ENCODE peak calls at places on chromosomes 5 and 9, in four cellular contexts. Y, J, T and E are unnamed samples. For H3K4me1, the result is how much of the 10 kb centered on the place peaks cover.

GRCh38 chr9:131727795-131728545 is 11.9 kb downstream of the RAPGEF1 start:
- DNase-seq in Y (no peak), J (no peak), T (no peak), E (no peak)

GRCh38 chr5:34022131-34022705 is 14.4 kb upstream of the AMACR start:
- DNase-seq in Y (no peak), J (no peak), T (no peak), E (no peak)

GRCh38 chr9:134597957-134598883 is 43.4 kb upstream of the COL5A1 start:
- DNase-seq in Y (no peak), J (no peak), T (no peak), E (no peak)

GRCh38 chr9:126621056-126621918 is 7.6 kb downstream of the LMX1B start:
- DNase-seq in Y (no peak), J (no peak), T (no peak), E (no peak)

GRCh38 chr5:100853582-100853981 is 49.5 kb downstream of the ST8SIA4 start:
- DNase-seq in Y (no peak), J (no peak), T (no peak), E (no peak)

GRCh38 chr5:74063821-74064598 is 438.0 kb downstream of the ARHGEF28 start:
- DNase-seq in Y (no peak), J (no peak), T (no peak), E (no peak)

GRCh38 chr9:112180387-112180881 is 5.3 kb upstream of the SUSD1 start:
- DNase-seq in Y (peak), J (no peak), T (no peak), E (no peak)

GRCh38 chr5:178439411-178440162 is 150.6 kb downstream of the COL23A1 start:
- DNase-seq in Y (no peak), J (no peak), T (no peak), E (no peak)

GRCh38 chr9:744790-745456 is 96.6 kb upstream of the DMRT1 start:
- DNase-seq in Y (no peak), J (no peak), T (peak), E (no peak)

GRCh38 chr9:137816531-137817235 is 60.9 kb upstream of the CACNA1B start:
- DNase-seq in Y (no peak), J (no peak), T (no peak), E (no peak)

GRCh38 chr5:137260820-137261541 is 238.1 kb downstream of the SPOCK1 start:
- DNase-seq in Y (no peak), J (no peak), T (no peak), E (no peak)

GRCh38 chr5:127029513-127030258 is 672 bp downstream of the MARCHF3 start:
- DNase-seq in Y (peak), J (peak), T (peak), E (no peak)

GRCh38 chr5:180343846-180344327 is 9.2 kb downstream of the GFPT2 start:
- DNase-seq in Y (no peak), J (no peak), T (peak), E (no peak)

GRCh38 chr9:93978498-93978897 is 23.3 kb upstream of the BARX1 start:
- DNase-seq in Y (no peak), J (no peak), T (no peak), E (no peak)

GRCh38 chr9:20593551-20593950 is 28.7 kb downstream of the MLLT3 start:
- DNase-seq in Y (no peak), J (no peak), T (no peak), E (no peak)

GRCh38 chr5:160516696-160517530 is 95.3 kb downstream of the PTTG1 start:
- DNase-seq in Y (no peak), J (no peak), T (no peak), E (no peak)

GRCh38 chr5:168300377-168301182 is 9.1 kb downstream of the WWC1 start:
- DNase-seq in Y (no peak), J (no peak), T (no peak), E (no peak)

GRCh38 chr5:85466423-85466822 is 1081.7 kb upstream of the EDIL3 start:
- DNase-seq in Y (no peak), J (no peak), T (no peak), E (no peak)

GRCh38 chr9:37967272-37967581 is 63.3 kb upstream of the SLC25A51 start:
- DNase-seq in Y (no peak), J (no peak), T (no peak), E (no peak)
- H3K4me1 ChIP-seq in Y (under half), J (under half), T (under half), E (half or more)

DNA sequence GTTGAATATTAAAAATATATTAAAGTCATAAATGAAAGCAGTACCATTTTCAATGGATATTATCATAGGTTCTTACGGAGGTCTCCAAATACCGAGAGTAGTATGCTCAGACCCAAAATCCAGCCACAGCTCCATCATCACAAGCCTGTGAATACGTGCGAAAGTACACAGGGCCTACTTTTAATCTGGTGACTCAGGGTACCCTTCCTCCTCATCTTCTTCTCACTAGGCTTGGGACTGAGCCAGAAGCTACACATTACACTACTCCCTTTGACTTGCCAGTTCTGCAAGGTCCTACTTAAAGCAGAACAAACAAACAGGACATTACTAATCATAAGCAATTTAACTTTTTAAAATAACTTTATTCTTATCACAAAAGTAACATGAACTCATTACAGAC is 7.6 kb upstream of the RIC1 start:
- DNase-seq in Y (no peak), J (no peak), T (no peak), E (peak)
- H3K4me1 ChIP-seq in Y (under half), J (under half), T (under half), E (half or more)

DNA sequence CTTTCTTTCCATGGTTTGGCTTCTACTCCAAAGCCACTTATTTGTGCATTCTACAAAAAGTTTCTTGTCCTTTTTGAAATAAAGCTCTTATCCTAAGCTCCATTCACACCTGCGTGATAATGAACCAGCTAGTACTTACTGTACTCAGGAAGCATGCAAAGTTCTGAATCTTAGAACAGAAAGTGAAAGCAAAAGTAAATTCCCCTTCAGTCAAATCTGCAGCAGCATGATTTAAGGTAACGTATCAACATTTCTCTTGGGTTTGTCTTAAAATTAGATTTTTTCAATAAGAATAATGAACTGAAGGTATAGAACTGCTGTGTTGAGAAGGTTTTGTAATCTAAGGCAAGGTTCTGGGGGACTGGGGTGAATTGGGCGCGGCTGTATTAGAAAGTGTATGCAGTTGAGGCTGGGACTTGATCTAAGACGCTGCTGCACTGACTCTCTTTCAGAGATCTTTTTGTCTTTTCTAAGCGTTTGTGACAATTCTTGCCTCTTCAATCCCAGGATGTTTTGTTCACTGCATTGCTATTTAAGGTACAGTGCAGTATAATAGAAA is at the start of gene ERAP2:
- DNase-seq in Y (peak), J (no peak), T (no peak), E (no peak)
- H3K4me1 ChIP-seq in Y (under half), J (under half), T (under half), E (under half)

GRCh38 chr5:131281868-131282234 is 18.0 kb downstream of the CDC42SE2 start:
- DNase-seq in Y (no peak), J (no peak), T (no peak), E (no peak)
- H3K4me1 ChIP-seq in Y (under half), J (under half), T (under half), E (under half)

GRCh38 chr9:104864675-104865104 is 63.3 kb downstream of the ABCA1 start:
- DNase-seq in Y (no peak), J (no peak), T (no peak), E (no peak)
- H3K4me1 ChIP-seq in Y (under half), J (under half), T (under half), E (under half)

DNA sequence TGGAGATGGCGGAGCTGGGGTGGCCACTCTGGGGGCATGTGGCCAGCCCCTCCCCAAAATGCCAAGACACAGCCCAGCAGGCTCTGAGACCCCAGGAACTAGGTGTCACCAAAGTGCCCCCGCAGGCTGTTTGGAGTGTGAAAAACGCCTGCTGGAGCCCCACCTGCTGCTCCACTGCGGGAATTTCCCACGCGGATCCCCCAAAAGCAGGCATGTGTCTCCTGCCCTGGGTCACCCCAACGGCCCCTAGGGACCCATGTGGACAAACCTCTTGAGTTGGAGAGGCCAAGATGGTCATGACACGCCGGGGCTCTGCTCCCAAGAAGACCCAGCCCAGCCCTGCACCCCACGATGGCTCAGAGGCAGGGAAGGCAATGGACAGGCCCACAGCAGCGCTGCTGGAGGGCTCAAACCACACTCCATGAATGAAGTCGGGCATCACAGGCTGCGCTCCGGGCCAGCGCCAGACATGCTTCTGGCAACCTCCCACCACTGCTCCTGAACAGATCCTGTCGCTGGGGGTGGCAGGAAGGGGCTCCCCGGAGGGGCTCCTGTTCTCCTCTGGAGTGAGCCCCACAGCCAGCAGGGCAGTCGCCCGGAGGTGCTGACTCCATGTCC is 15.3 kb downstream of the NOTCH1 start:
- DNase-seq in Y (no peak), J (no peak), T (no peak), E (no peak)
- H3K4me1 ChIP-seq in Y (under half), J (under half), T (half or more), E (under half)

GRCh38 chr5:135233477-135233876 is 165.6 kb downstream of the MACROH2A1 start:
- DNase-seq in Y (no peak), J (no peak), T (peak), E (no peak)

GRCh38 chr5:135235551-135236100 is 163.4 kb downstream of the MACROH2A1 start:
- DNase-seq in Y (no peak), J (peak), T (no peak), E (no peak)

GRCh38 chr5:135234242-135235000 is 164.6 kb downstream of the MACROH2A1 start:
- DNase-seq in Y (no peak), J (peak), T (no peak), E (no peak)

GRCh38 chr5:135236187-135236835 is 162.7 kb downstream of the MACROH2A1 start:
- DNase-seq in Y (no peak), J (peak), T (no peak), E (no peak)

GRCh38 chr5:135235002-135235401 is 164.0 kb downstream of the MACROH2A1 start:
- DNase-seq in Y (no peak), J (peak), T (no peak), E (no peak)
- H3K4me1 ChIP-seq in Y (under half), J (under half), T (half or more), E (half or more)

GRCh38 chr5:124670672-124671592 is 75.5 kb downstream of the ZNF608 start:
- DNase-seq in Y (no peak), J (no peak), T (no peak), E (no peak)
- H3K4me1 ChIP-seq in Y (under half), J (under half), T (under half), E (under half)

GRCh38 chr5:80231693-80232092 is 24.2 kb downstream of the SERINC5 start:
- DNase-seq in Y (no peak), J (no peak), T (no peak), E (no peak)

GRCh38 chr5:80229902-80230255 is 26.0 kb downstream of the SERINC5 start:
- DNase-seq in Y (no peak), J (no peak), T (no peak), E (no peak)

GRCh38 chr5:80230269-80230992 is 25.4 kb downstream of the SERINC5 start:
- DNase-seq in Y (no peak), J (no peak), T (no peak), E (no peak)

GRCh38 chr5:80227979-80228596 is 27.8 kb downstream of the SERINC5 start:
- DNase-seq in Y (no peak), J (no peak), T (no peak), E (no peak)

GRCh38 chr5:80231243-80231642 is 24.6 kb downstream of the SERINC5 start:
- DNase-seq in Y (no peak), J (no peak), T (no peak), E (no peak)
- H3K4me1 ChIP-seq in Y (under half), J (under half), T (under half), E (under half)

DNA sequence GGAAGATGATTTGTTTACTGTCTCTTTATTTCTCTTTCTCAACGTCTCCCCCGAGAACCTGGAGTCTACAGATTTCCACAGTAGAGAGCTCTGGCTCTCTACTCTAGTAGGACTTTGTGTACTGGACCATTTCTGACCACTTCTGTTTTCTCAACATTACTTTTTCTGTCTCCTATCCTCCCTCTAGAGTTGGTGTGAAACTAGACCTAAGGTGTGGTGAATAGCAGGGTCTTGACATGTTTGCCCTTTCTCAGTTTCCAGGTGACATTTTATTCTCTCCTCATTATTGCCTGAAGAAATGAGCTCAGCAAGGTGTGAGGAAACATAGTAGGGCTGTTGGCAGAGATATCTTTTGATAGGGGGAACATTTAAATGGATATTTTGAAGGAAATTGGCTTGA is 62.1 kb upstream of the IL6ST start:
- DNase-seq in Y (no peak), J (no peak), T (no peak), E (no peak)
- H3K4me1 ChIP-seq in Y (under half), J (under half), T (under half), E (under half)